ENCODE peak calls at places on chromosomes 5 and 9, in five cellular contexts. P is HepG2, V is A549, U is IMR-90, N is HCT116. R is an unnamed sample.
A peak's percentile ranks its signal among the peaks of the same experiment; 100 is the strongest.

GRCh38 chr9:130535818-130536521 is 43.4 kb upstream of the FUBP3 start:
- DNase-seq in P (peak; percentile 25), V (no peak), U (peak; percentile 60), N (no peak), R (no peak)

GRCh38 chr5:151773979-151774378 is 2.2 kb downstream of the G3BP1 start:
- DNase-seq in P (no peak), V (no peak), U (no peak), N (no peak), R (no peak)

GRCh38 chr9:123640792-123641222 is 284.8 kb downstream of the CRB2 start:
- DNase-seq in P (no peak), V (no peak), U (no peak), N (no peak), R (no peak)

GRCh38 chr5:34718516-34718915 is 62.4 kb downstream of the RAI14 start:
- DNase-seq in P (no peak), V (no peak), U (peak; percentile 41), N (no peak), R (no peak)

GRCh38 chr9:36036253-36036779 is 397 bp upstream of the RECK start:
- DNase-seq in P (no peak), V (no peak), U (no peak), N (no peak), R (no peak)

GRCh38 chr9:87276851-87277251 is 220.8 kb upstream of the DAPK1 start:
- DNase-seq in P (no peak), V (no peak), U (peak; percentile 39), N (no peak), R (no peak)

GRCh38 chr9:95458666-95459065 is 58.1 kb downstream of the PTCH1 start:
- DNase-seq in P (no peak), V (no peak), U (no peak), N (no peak), R (no peak)

GRCh38 chr5:176798949-176799348 is 11.4 kb upstream of the UNC5A start:
- DNase-seq in P (no peak), V (no peak), U (no peak), N (no peak), R (no peak)

GRCh38 chr5:26329562-26330189 is 708.7 kb downstream of the CDH9 start:
- DNase-seq in P (no peak), V (no peak), U (no peak), N (no peak), R (no peak)

GRCh38 chr9:37037137-37037743 is 3.2 kb upstream of the PAX5 start:
- DNase-seq in P (no peak), V (no peak), U (no peak), N (no peak), R (no peak)

GRCh38 chr5:176652136-176652535 is 4.9 kb downstream of the TSPAN17 start:
- DNase-seq in P (no peak), V (no peak), U (no peak), N (no peak), R (no peak)

GRCh38 chr5:54785729-54786548 is 199.5 kb downstream of the ESM1 start:
- DNase-seq in P (no peak), V (no peak), U (peak; percentile 21), N (no peak), R (no peak)

GRCh38 chr9:109414125-109414785 is 83.9 kb downstream of the PTPN3 start:
- DNase-seq in P (no peak), V (no peak), U (no peak), N (no peak), R (no peak)
- TF ChIP-seq CEBPB in P (no peak), V (no peak), U (no peak), N (no peak), R (no peak)

GRCh38 chr9:126080641-126081040 is 246.0 kb upstream of the MVB12B start:
- DNase-seq in P (no peak), V (no peak), U (no peak), N (no peak), R (no peak)

GRCh38 chr9:126084696-126085095 is 241.9 kb upstream of the MVB12B start:
- DNase-seq in P (no peak), V (no peak), U (no peak), N (no peak), R (no peak)

DNA sequence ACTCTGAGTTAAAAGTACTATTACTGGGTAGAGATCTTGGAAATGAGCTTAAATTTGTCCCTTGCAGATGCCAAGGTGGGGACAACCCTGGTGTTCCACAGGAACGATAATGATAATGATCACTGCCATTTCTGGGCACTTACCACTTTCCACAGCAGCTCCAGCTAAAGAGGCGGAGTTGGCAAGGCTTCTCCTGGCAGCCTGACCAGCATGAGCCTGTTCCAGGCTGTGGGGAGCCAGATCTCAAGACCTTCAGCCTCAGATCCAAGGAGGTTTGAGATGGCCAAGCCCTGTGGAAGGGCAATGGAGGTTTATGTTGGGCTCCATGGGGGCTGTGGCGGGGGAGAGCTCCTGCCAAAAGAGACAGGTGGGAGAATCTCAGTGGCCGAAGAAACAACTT is 244.9 kb upstream of the MVB12B start:
- DNase-seq in P (no peak), V (no peak), U (no peak), N (no peak), R (no peak)
- TF ChIP-seq CEBPB in P (no peak), V (no peak), U (no peak), N (no peak), R (no peak)

GRCh38 chr5:21687621-21688020 is 1165.5 kb downstream of the CDH12 start:
- DNase-seq in P (no peak), V (no peak), U (no peak), N (no peak), R (no peak)

GRCh38 chr5:21688655-21689054 is 1164.5 kb downstream of the CDH12 start:
- DNase-seq in P (no peak), V (no peak), U (peak; percentile 68), N (no peak), R (no peak)

DNA sequence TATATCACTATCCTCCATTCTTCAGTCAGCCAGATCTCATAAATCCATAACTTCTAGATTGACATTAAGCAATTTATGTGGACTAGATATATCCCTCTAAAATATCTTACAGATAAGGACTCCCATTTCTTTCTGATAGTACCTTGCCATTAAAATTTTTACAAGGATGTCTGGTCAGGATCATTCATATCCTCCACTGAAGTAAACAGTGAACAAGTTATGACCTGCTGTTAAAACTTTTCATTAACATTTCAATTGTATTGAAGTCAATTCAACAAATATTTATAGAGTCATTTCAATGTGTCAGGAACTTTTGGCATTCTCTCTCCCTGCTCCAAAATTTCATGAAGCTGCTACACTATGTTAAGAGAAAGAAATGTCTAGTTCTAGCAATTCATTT is 1159.6 kb downstream of the CDH12 start:
- DNase-seq in P (no peak), V (no peak), U (no peak), N (no peak), R (no peak)
- TF ChIP-seq CEBPB in P (no peak), V (no peak), U (no peak), N (no peak), R (no peak)

GRCh38 chr5:135038829-135039525 is 4.9 kb upstream of the PITX1 start:
- DNase-seq in P (no peak), V (no peak), U (no peak), N (no peak), R (no peak)
- TF ChIP-seq CEBPB in P (no peak), V (no peak), U (no peak), N (no peak), R (no peak)

GRCh38 chr5:52139888-52140580 is 647.7 kb upstream of the ITGA1 start:
- DNase-seq in P (no peak), V (no peak), U (no peak), N (no peak), R (no peak)
- TF ChIP-seq CEBPB in P (no peak), V (no peak), U (no peak), N (no peak), R (no peak)

GRCh38 chr5:181173420-181174342 is 26.3 kb downstream of the OR2V2 start:
- DNase-seq in P (peak; percentile 39), V (peak; percentile 84), U (peak; percentile 79), N (peak; percentile 86), R (peak; percentile 98)
- TF ChIP-seq CEBPB in P (no peak), V (peak; percentile 23), U (no peak), N (no peak), R (no peak)

GRCh38 chr5:65791721-65792698 is 70.0 kb downstream of the NLN start:
- DNase-seq in P (no peak), V (no peak), U (no peak), N (no peak), R (no peak)
- TF ChIP-seq CEBPB in P (no peak), V (no peak), U (no peak), N (no peak), R (no peak)

DNA sequence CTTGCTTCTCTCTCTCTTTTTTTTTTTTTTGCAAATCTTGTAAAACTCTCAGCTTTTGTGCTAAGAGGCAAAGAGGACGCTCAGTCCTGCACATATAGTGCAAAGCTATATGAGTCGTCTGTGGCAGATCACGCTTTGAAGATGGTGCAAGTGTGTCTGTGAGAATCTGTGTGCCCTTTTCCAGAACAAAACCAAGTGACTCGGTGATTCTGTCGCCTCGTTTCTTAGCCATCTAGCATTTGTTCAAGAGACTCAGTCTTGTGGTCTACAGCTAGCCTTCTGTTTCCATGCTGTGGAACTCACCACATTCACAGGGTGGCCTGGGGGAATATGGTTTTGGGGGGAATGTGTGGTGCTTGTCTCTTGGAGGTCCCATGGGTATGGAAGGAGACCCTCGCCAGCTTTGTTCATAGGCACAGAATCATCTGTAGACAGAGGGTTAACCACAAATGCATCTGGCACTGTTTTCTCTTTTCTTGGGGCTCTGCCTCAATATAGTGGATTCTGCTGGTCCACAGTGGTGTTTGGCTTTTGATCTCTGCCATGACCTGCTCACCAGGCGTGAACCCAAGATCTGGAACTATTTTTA is 82.1 kb downstream of the C9orf152 start:
- DNase-seq in P (no peak), V (no peak), U (peak; percentile 41), N (no peak), R (no peak)
- TF ChIP-seq CEBPB in P (no peak), V (no peak), U (no peak), N (no peak), R (no peak)

DNA sequence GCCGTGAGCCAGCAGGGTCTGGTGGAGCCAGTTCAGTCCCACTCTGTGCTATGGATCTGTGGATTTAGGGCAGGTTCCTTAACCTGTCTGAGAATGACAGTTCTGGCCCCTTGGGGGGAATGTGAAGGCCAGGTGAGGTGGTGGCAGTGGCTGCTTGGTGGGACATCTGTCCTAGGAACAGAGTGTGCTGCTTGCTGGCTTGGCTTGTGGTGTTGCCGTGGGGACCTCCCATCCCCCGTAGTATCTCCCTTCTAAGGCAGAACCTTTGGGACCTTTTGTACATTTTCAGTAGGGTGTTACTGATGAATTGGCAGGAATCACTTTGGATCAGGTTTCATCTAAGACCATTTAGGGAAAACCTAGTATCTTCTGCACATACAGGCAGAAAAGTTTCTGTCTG is 64.4 kb downstream of the WNK2 start:
- DNase-seq in P (no peak), V (no peak), U (no peak), N (no peak), R (no peak)
- TF ChIP-seq CEBPB in P (no peak), V (no peak), U (no peak), N (no peak), R (no peak)

R was measured in H1.